ENCODE peak calls at places on chromosomes 6 and 20, in four cellular contexts. F, Q, C and G are unnamed samples.
A peak's percentile ranks its signal among the peaks of the same experiment; 100 is the strongest.

GRCh38 chr20:41249781-41250281 is 67.7 kb downstream of the ZHX3 start:
- DNase-seq in F (peak; percentile 77), Q (no peak), C (peak; percentile 18), G (peak; percentile 25)

GRCh38 chr20:6768228-6769185 is 1.0 kb downstream of the BMP2 start:
- DNase-seq in F (peak; percentile 51), Q (no peak), C (peak; percentile 44), G (no peak)

GRCh38 chr6:12813321-12813720 is 96.8 kb downstream of the PHACTR1 start:
- DNase-seq in F (no peak), Q (no peak), C (no peak), G (no peak)

GRCh38 chr6:161130606-161131005 is 139.0 kb downstream of the MAP3K4 start:
- DNase-seq in F (no peak), Q (no peak), C (no peak), G (no peak)

GRCh38 chr6:43123691-43124314 is 47.3 kb upstream of the SRF start:
- DNase-seq in F (no peak), Q (no peak), C (peak; percentile 61), G (no peak)

GRCh38 chr6:55980627-55981211 is 105.3 kb upstream of the BMP5 start:
- DNase-seq in F (peak; percentile 67), Q (no peak), C (peak; percentile 29), G (peak; percentile 72)

GRCh38 chr6:106702451-106703110 is 73.2 kb downstream of the QRSL1 start:
- DNase-seq in F (no peak), Q (no peak), C (no peak), G (no peak)

GRCh38 chr20:61560361-61560853 is 308.3 kb downstream of the CDH4 start:
- DNase-seq in F (no peak), Q (no peak), C (no peak), G (peak; percentile 4)

GRCh38 chr20:39069976-39070375 is 107.8 kb downstream of the DHX35 start:
- DNase-seq in F (no peak), Q (no peak), C (no peak), G (no peak)

GRCh38 chr6:48117246-48117645 is 6.2 kb upstream of the PTCHD4 start:
- DNase-seq in F (no peak), Q (no peak), C (no peak), G (no peak)

GRCh38 chr20:13158339-13158738 is 62.7 kb upstream of the ISM1 start:
- DNase-seq in F (no peak), Q (no peak), C (no peak), G (no peak)

GRCh38 chr6:42103218-42103617 is 39.2 kb downstream of the C6orf132 start:
- DNase-seq in F (no peak), Q (no peak), C (no peak), G (no peak)

GRCh38 chr6:316753-317038 is 24.4 kb downstream of the DUSP22 start:
- DNase-seq in F (no peak), Q (no peak), C (no peak), G (no peak)
- H3F3A ChIP-seq in F (no peaks in the 10 kb centered on the region), Q (no peaks in the 10 kb centered on the region), C (no peaks in the 10 kb centered on the region), G (no peaks in the 10 kb centered on the region)

GRCh38 chr6:143402721-143403336 is 47.7 kb downstream of the ADAT2 start:
- DNase-seq in F (no peak), Q (no peak), C (no peak), G (no peak)
- H3F3A ChIP-seq in F (no peaks in the 10 kb centered on the region), Q (peaks cover 19% of the 10 kb centered on the region), C (no peaks in the 10 kb centered on the region), G (no peaks in the 10 kb centered on the region)

GRCh38 chr20:55746723-55747122 is 258.6 kb downstream of the CBLN4 start:
- DNase-seq in F (no peak), Q (no peak), C (no peak), G (no peak)
- H3F3A ChIP-seq in F (no peaks in the 10 kb centered on the region), Q (no peaks in the 10 kb centered on the region), C (no peaks in the 10 kb centered on the region), G (no peaks in the 10 kb centered on the region)

GRCh38 chr6:129491436-129491835 is 218.5 kb downstream of the ARHGAP18 start:
- DNase-seq in F (no peak), Q (no peak), C (no peak), G (peak; percentile 52)

GRCh38 chr6:129492260-129492659 is 217.7 kb downstream of the ARHGAP18 start:
- DNase-seq in F (no peak), Q (no peak), C (no peak), G (no peak)

GRCh38 chr6:129494099-129494498 is 215.9 kb downstream of the ARHGAP18 start:
- DNase-seq in F (no peak), Q (no peak), C (no peak), G (no peak)

GRCh38 chr6:129494586-129494985 is 215.4 kb downstream of the ARHGAP18 start:
- DNase-seq in F (no peak), Q (no peak), C (no peak), G (no peak)

DNA sequence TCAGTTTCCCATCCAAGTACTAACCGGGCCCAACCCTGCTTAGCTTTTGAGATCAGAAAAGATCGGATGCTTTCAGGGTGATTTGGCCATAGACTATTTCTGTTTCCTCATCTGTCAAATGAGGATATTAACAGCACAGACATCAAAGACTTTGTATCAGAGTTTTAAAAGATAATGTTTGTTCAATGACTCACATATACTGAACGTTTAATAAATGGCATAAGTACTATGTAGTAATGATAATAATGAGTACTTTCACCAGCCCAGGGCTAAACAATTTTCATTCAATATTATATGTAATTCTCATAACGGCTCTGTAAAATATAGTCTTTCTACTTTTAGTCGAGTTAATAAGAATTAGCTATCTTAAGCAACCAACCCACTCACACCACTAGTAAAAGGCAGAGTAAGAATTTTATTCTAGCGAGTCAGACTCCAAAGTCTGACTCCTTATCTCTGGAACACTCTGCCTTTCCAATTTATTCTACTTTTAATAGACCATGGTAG is 216.5 kb downstream of the ARHGAP18 start:
- DNase-seq in F (no peak), Q (peak; percentile 75), C (no peak), G (peak; percentile 67)
- H3F3A ChIP-seq in F (no peaks in the 10 kb centered on the region), Q (peaks cover 28% of the 10 kb centered on the region), C (peaks cover 77% of the 10 kb centered on the region), G (peaks cover 3% of the 10 kb centered on the region)

GRCh38 chr6:7894272-7895124 is 16.1 kb downstream of the TXNDC5 start:
- DNase-seq in F (no peak), Q (no peak), C (peak; percentile 61), G (no peak)
- H3F3A ChIP-seq in F (peaks cover 6% of the 10 kb centered on the region), Q (no peaks in the 10 kb centered on the region), C (peaks cover 4% of the 10 kb centered on the region), G (no peaks in the 10 kb centered on the region)

GRCh38 chr6:96610019-96610418 is 47.1 kb downstream of the FHL5 start:
- DNase-seq in F (no peak), Q (no peak), C (no peak), G (no peak)
- H3F3A ChIP-seq in F (no peaks in the 10 kb centered on the region), Q (no peaks in the 10 kb centered on the region), C (no peaks in the 10 kb centered on the region), G (no peaks in the 10 kb centered on the region)

GRCh38 chr6:19906161-19906560 is 69.0 kb downstream of the ID4 start:
- DNase-seq in F (no peak), Q (no peak), C (no peak), G (no peak)
- H3F3A ChIP-seq in F (no peaks in the 10 kb centered on the region), Q (no peaks in the 10 kb centered on the region), C (no peaks in the 10 kb centered on the region), G (no peaks in the 10 kb centered on the region)

GRCh38 chr6:33317668-33318425 is at the start of gene ZBTB22:
- DNase-seq in F (peak; percentile 99), Q (peak; percentile 98), C (peak; percentile 92), G (peak; percentile 98)
- H3F3A ChIP-seq in F (peaks cover 62% of the 10 kb centered on the region), Q (peaks cover 55% of the 10 kb centered on the region), C (peaks cover 43% of the 10 kb centered on the region), G (no peaks in the 10 kb centered on the region)